ENCODE peak calls at places on chromosomes 13 and 19, in four cellular contexts. Q, M, S and T are unnamed samples.

GRCh38 chr19:57903298-57904174 is 12.9 kb downstream of the ZNF417 start:
- DNase-seq in Q (no peak), M (peak), S (no peak), T (no peak)

GRCh38 chr19:52492991-52493470 is 34.4 kb upstream of the ZNF808 start:
- DNase-seq in Q (peak), M (no peak), S (no peak), T (no peak)

GRCh38 chr19:48975947-48976847 is 11.1 kb downstream of the FTL start:
- DNase-seq in Q (peak), M (no peak), S (no peak), T (no peak)

GRCh38 chr13:36979361-36980040 is 19.6 kb downstream of the ALG5 start:
- DNase-seq in Q (no peak), M (no peak), S (no peak), T (no peak)

GRCh38 chr13:92590503-92590908 is 636.1 kb upstream of the GPC6 start:
- DNase-seq in Q (no peak), M (no peak), S (no peak), T (no peak)

GRCh38 chr19:36686365-36687213 is 823 bp upstream of the ZNF567 start:
- DNase-seq in Q (no peak), M (no peak), S (peak), T (no peak)

GRCh38 chr13:44605275-44605674 is 29.1 kb upstream of the TSC22D1 start:
- DNase-seq in Q (no peak), M (no peak), S (no peak), T (no peak)

GRCh38 chr19:5434351-5434917 is 20.8 kb upstream of the ZNRF4 start:
- DNase-seq in Q (no peak), M (no peak), S (no peak), T (no peak)

GRCh38 chr19:29389495-29389894 is 136.3 kb upstream of the VSTM2B start:
- DNase-seq in Q (no peak), M (no peak), S (no peak), T (no peak)

GRCh38 chr13:110716235-110716505 is 2.7 kb downstream of the ING1 start:
- DNase-seq in Q (no peak), M (peak), S (no peak), T (no peak)

GRCh38 chr13:42401376-42401775 is 129.4 kb downstream of the AKAP11 start:
- DNase-seq in Q (no peak), M (no peak), S (no peak), T (no peak)

GRCh38 chr13:113116206-113116800 is 6.3 kb upstream of the F10 start:
- DNase-seq in Q (no peak), M (no peak), S (no peak), T (no peak)

GRCh38 chr19:10214784-10215183 is 16.3 kb downstream of the S1PR2 start:
- DNase-seq in Q (no peak), M (no peak), S (no peak), T (no peak)

GRCh38 chr19:52936151-52936957 is 13.1 kb upstream of the ZNF888 start:
- DNase-seq in Q (no peak), M (no peak), S (no peak), T (no peak)

GRCh38 chr13:113407531-113408393 is 43.8 kb upstream of the GRTP1 start:
- DNase-seq in Q (no peak), M (no peak), S (no peak), T (no peak)

GRCh38 chr19:29013325-29013724 is 199.6 kb downstream of the UQCRFS1 start:
- DNase-seq in Q (no peak), M (no peak), S (no peak), T (no peak)

GRCh38 chr19:44741841-44742352 is 6.6 kb upstream of the BCL3 start:
- DNase-seq in Q (no peak), M (peak), S (peak), T (peak)

GRCh38 chr19:36514012-36514612 is 14.0 kb downstream of the ZNF260 start:
- DNase-seq in Q (no peak), M (peak), S (no peak), T (no peak)

GRCh38 chr13:44730099-44730498 is 154.0 kb upstream of the TSC22D1 start:
- DNase-seq in Q (no peak), M (no peak), S (no peak), T (no peak)

GRCh38 chr19:4066682-4067395 is at the start of gene ZBTB7A:
- DNase-seq in Q (peak), M (peak), S (peak), T (peak)

GRCh38 chr13:113297370-113297871 is 382 bp downstream of the LAMP1 start:
- DNase-seq in Q (no peak), M (no peak), S (no peak), T (no peak)